ENCODE peak calls at places on chromosomes 3 and 15, in five cellular contexts. P, C, H, U and O are unnamed samples.

GRCh38 chr15:82139823-82140268 is 94.0 kb upstream of the MEX3B start:
- DNase-seq in U (peak; percentile 1), C (peak; percentile 37), P (no peak), H (peak; percentile 64), O (peak; percentile 14)

GRCh38 chr3:112351036-112351435 is 18.1 kb downstream of the CD200 start:
- DNase-seq in H (no peak), C (no peak), U (no peak), P (no peak), O (no peak)

GRCh38 chr3:127768346-127769008 is 53.8 kb downstream of the MGLL start:
- DNase-seq in H (peak; percentile 98), C (peak; percentile 98), U (no peak), P (no peak), O (no peak)

GRCh38 chr3:133117342-133117741 is 79.2 kb downstream of the TMEM108 start:
- DNase-seq in U (peak; percentile 41), P (no peak), H (no peak), C (no peak), O (peak; percentile 92)

GRCh38 chr3:38226273-38226672 is 39.3 kb upstream of the SLC22A13 start:
- DNase-seq in U (no peak), P (no peak), H (peak; percentile 60), C (peak; percentile 11), O (no peak)

GRCh38 chr3:172061724-172062184 is 22.4 kb downstream of the FNDC3B start:
- DNase-seq in C (no peak), P (peak; percentile 16), U (no peak), H (no peak), O (no peak)

GRCh38 chr15:59378855-59379254 is 6.2 kb upstream of the MYO1E start:
- DNase-seq in P (no peak), U (no peak), H (no peak), C (no peak), O (no peak)

GRCh38 chr3:41159581-41160189 is 39.6 kb upstream of the CTNNB1 start:
- DNase-seq in H (no peak), U (no peak), C (peak; percentile 59), P (no peak), O (no peak)

GRCh38 chr3:55167586-55168317 is 239.9 kb upstream of the LRTM1 start:
- DNase-seq in U (no peak), H (peak; percentile 94), C (peak; percentile 69), P (no peak), O (no peak)

GRCh38 chr3:96000963-96001362 is 813.4 kb upstream of the EPHA6 start:
- DNase-seq in H (no peak), C (no peak), P (no peak), U (no peak), O (no peak)

GRCh38 chr15:29135702-29136426 is 133.8 kb downstream of the NSMCE3 start:
- DNase-seq in H (no peak), C (no peak), P (no peak), U (no peak), O (no peak)

GRCh38 chr3:53222183-53222901 is 33.5 kb downstream of the TKT start:
- DNase-seq in U (no peak), P (no peak), H (no peak), C (no peak), O (no peak)

GRCh38 chr3:183386651-183387050 is 41.8 kb downstream of the MCF2L2 start:
- DNase-seq in H (no peak), P (no peak), U (no peak), C (no peak), O (no peak)

GRCh38 chr3:56468184-56469106 is at the start of gene ERC2:
- DNase-seq in C (peak; percentile 42), P (no peak), H (peak; percentile 55), U (peak; percentile 59), O (peak; percentile 38)

GRCh38 chr3:114484895-114485294 is 191.1 kb downstream of the TIGIT start:
- DNase-seq in H (no peak), P (no peak), U (no peak), C (no peak), O (no peak)

GRCh38 chr15:98728811-98729160 is 80.4 kb downstream of the IGF1R start:
- DNase-seq in C (no peak), H (no peak), P (no peak), U (no peak), O (no peak)

GRCh38 chr15:81297147-81297572 is 26.8 kb downstream of the STARD5 start:
- DNase-seq in P (no peak), C (peak; percentile 92), H (peak; percentile 37), U (no peak), O (no peak)

GRCh38 chr3:54056521-54056920 is 65.8 kb upstream of the CACNA2D3 start:
- DNase-seq in C (peak; percentile 28), U (no peak), H (no peak), P (no peak), O (no peak)

GRCh38 chr15:77867266-77868047 is 210.1 kb downstream of the TBC1D2B start:
- DNase-seq in P (no peak), U (no peak), H (no peak), C (no peak), O (no peak)

GRCh38 chr3:8482263-8482662 is 19.4 kb upstream of the LMCD1 start:
- DNase-seq in C (no peak), H (no peak), U (no peak), P (no peak), O (no peak)

GRCh38 chr3:151421956-151422355 is 37.4 kb upstream of the P2RY12 start:
- DNase-seq in P (no peak), C (no peak), H (no peak), U (no peak), O (no peak)

GRCh38 chr3:24299236-24299635 is 195.4 kb downstream of the THRB start:
- DNase-seq in U (no peak), C (no peak), P (no peak), H (peak; percentile 70), O (no peak)